ENCODE peak calls at places on chromosome 18, in six cellular contexts. One of them, this sample, is unnamed.

GRCh38 chr18:3932285-3932684 is 482.3 kb downstream of the TGIF1 start:
- DNase-seq in heart left ventricle: no peak
- DNase-seq in IMR-90: no peak
- DNase-seq in astrocyte: no peak
- DNase-seq in body of pancreas: no peak
- DNase-seq in fibroblast of lung: no peak
- DNase-seq in this sample: no peak

GRCh38 chr18:35683021-35683420 is 101.5 kb downstream of the GALNT1 start:
- DNase-seq in heart left ventricle: no peak
- DNase-seq in IMR-90: peak
- DNase-seq in astrocyte: no peak
- DNase-seq in body of pancreas: no peak
- DNase-seq in fibroblast of lung: peak
- DNase-seq in this sample: peak

GRCh38 chr18:28123401-28124030 is 53.4 kb downstream of the CDH2 start:
- DNase-seq in heart left ventricle: no peak
- DNase-seq in IMR-90: no peak
- DNase-seq in astrocyte: no peak
- DNase-seq in body of pancreas: no peak
- DNase-seq in fibroblast of lung: no peak
- DNase-seq in this sample: peak

GRCh38 chr18:9539283-9539682 is 64.0 kb downstream of the RALBP1 start:
- DNase-seq in heart left ventricle: no peak
- DNase-seq in IMR-90: peak
- DNase-seq in astrocyte: peak
- DNase-seq in body of pancreas: no peak
- DNase-seq in fibroblast of lung: peak
- DNase-seq in this sample: peak

GRCh38 chr18:12028040-12028628 is 46.8 kb downstream of the IMPA2 start:
- DNase-seq in heart left ventricle: no peak
- DNase-seq in IMR-90: no peak
- DNase-seq in astrocyte: no peak
- DNase-seq in body of pancreas: no peak
- DNase-seq in fibroblast of lung: no peak
- DNase-seq in this sample: no peak

GRCh38 chr18:14768241-14768640 is 20.3 kb downstream of the ANKRD30B start:
- DNase-seq in heart left ventricle: no peak
- DNase-seq in IMR-90: no peak
- DNase-seq in astrocyte: no peak
- DNase-seq in body of pancreas: no peak
- DNase-seq in fibroblast of lung: no peak
- DNase-seq in this sample: peak

GRCh38 chr18:55489742-55490055 is 98.3 kb downstream of the TCF4 start:
- DNase-seq in heart left ventricle: no peak
- DNase-seq in IMR-90: peak
- DNase-seq in astrocyte: peak
- DNase-seq in body of pancreas: no peak
- DNase-seq in fibroblast of lung: peak
- DNase-seq in this sample: peak

GRCh38 chr18:46148810-46149209 is 44.6 kb downstream of the HAUS1 start:
- DNase-seq in heart left ventricle: no peak
- DNase-seq in IMR-90: peak
- DNase-seq in astrocyte: peak
- DNase-seq in body of pancreas: peak
- DNase-seq in fibroblast of lung: peak
- DNase-seq in this sample: peak

GRCh38 chr18:27428716-27429475 is 243.8 kb upstream of the CHST9 start:
- DNase-seq in heart left ventricle: no peak
- DNase-seq in IMR-90: no peak
- DNase-seq in astrocyte: peak
- DNase-seq in body of pancreas: no peak
- DNase-seq in fibroblast of lung: peak
- DNase-seq in this sample: no peak

GRCh38 chr18:30982285-30982992 is 60.1 kb downstream of the DSC3 start:
- DNase-seq in heart left ventricle: no peak
- DNase-seq in IMR-90: no peak
- DNase-seq in astrocyte: no peak
- DNase-seq in body of pancreas: no peak
- DNase-seq in fibroblast of lung: no peak
- DNase-seq in this sample: no peak

GRCh38 chr18:12862467-12862866 is 21.6 kb downstream of the PTPN2 start:
- DNase-seq in heart left ventricle: no peak
- DNase-seq in IMR-90: no peak
- DNase-seq in astrocyte: peak
- DNase-seq in body of pancreas: peak
- DNase-seq in fibroblast of lung: peak
- DNase-seq in this sample: no peak

GRCh38 chr18:13872932-13873331 is 42.4 kb downstream of the MC2R start:
- DNase-seq in heart left ventricle: no peak
- DNase-seq in IMR-90: no peak
- DNase-seq in astrocyte: no peak
- DNase-seq in body of pancreas: no peak
- DNase-seq in fibroblast of lung: no peak
- DNase-seq in this sample: no peak

GRCh38 chr18:40956213-40956612 is 998.8 kb upstream of the PIK3C3 start:
- DNase-seq in heart left ventricle: no peak
- DNase-seq in IMR-90: no peak
- DNase-seq in astrocyte: no peak
- DNase-seq in body of pancreas: no peak
- DNase-seq in fibroblast of lung: no peak
- DNase-seq in this sample: no peak

GRCh38 chr18:24064701-24065100 is 50.1 kb downstream of the TTC39C start:
- DNase-seq in heart left ventricle: no peak
- DNase-seq in IMR-90: no peak
- DNase-seq in astrocyte: no peak
- DNase-seq in body of pancreas: no peak
- DNase-seq in fibroblast of lung: no peak
- DNase-seq in this sample: no peak

GRCh38 chr18:9839806-9840205 is 46.0 kb upstream of the TXNDC2 start:
- DNase-seq in heart left ventricle: no peak
- DNase-seq in IMR-90: peak
- DNase-seq in astrocyte: no peak
- DNase-seq in body of pancreas: no peak
- DNase-seq in fibroblast of lung: peak
- DNase-seq in this sample: no peak

GRCh38 chr18:22330508-22330907 is 87.2 kb downstream of the CTAGE1 start:
- DNase-seq in heart left ventricle: no peak
- DNase-seq in IMR-90: no peak
- DNase-seq in astrocyte: no peak
- DNase-seq in body of pancreas: no peak
- DNase-seq in fibroblast of lung: no peak
- DNase-seq in this sample: no peak

GRCh38 chr18:46642561-46642960 is 14.5 kb downstream of the LOXHD1 start:
- DNase-seq in heart left ventricle: no peak
- DNase-seq in IMR-90: no peak
- DNase-seq in astrocyte: no peak
- DNase-seq in body of pancreas: no peak
- DNase-seq in fibroblast of lung: no peak
- DNase-seq in this sample: no peak

GRCh38 chr18:5693637-5694175 is 149.9 kb upstream of the EPB41L3 start:
- DNase-seq in heart left ventricle: no peak
- DNase-seq in IMR-90: no peak
- DNase-seq in astrocyte: peak
- DNase-seq in body of pancreas: peak
- DNase-seq in fibroblast of lung: peak
- DNase-seq in this sample: peak

GRCh38 chr18:69947361-69948106 is at the start of gene CD226:
- DNase-seq in heart left ventricle: no peak
- DNase-seq in IMR-90: no peak
- DNase-seq in astrocyte: no peak
- DNase-seq in body of pancreas: no peak
- DNase-seq in fibroblast of lung: no peak
- DNase-seq in this sample: no peak

GRCh38 chr18:49399003-49399402 is 61.4 kb downstream of the DYM start:
- DNase-seq in heart left ventricle: no peak
- DNase-seq in IMR-90: peak
- DNase-seq in astrocyte: no peak
- DNase-seq in body of pancreas: no peak
- DNase-seq in fibroblast of lung: peak
- DNase-seq in this sample: peak

GRCh38 chr18:32769242-32770180 is 3.3 kb downstream of the KLHL14 start:
- DNase-seq in heart left ventricle: no peak
- DNase-seq in IMR-90: no peak
- DNase-seq in astrocyte: no peak
- DNase-seq in body of pancreas: peak
- DNase-seq in fibroblast of lung: no peak
- DNase-seq in this sample: no peak

GRCh38 chr18:47968721-47969120 is 38.3 kb upstream of the SMAD2 start:
- DNase-seq in heart left ventricle: no peak
- DNase-seq in IMR-90: no peak
- DNase-seq in astrocyte: peak
- DNase-seq in body of pancreas: no peak
- DNase-seq in fibroblast of lung: peak
- DNase-seq in this sample: peak

GRCh38 chr18:3368193-3368592 is 81.8 kb upstream of the TGIF1 start:
- DNase-seq in heart left ventricle: no peak
- DNase-seq in IMR-90: peak
- DNase-seq in astrocyte: peak
- DNase-seq in body of pancreas: no peak
- DNase-seq in fibroblast of lung: peak
- DNase-seq in this sample: peak

GRCh38 chr18:3284501-3284900 is 22.6 kb downstream of the MYL12B start:
- DNase-seq in heart left ventricle: no peak
- DNase-seq in IMR-90: no peak
- DNase-seq in astrocyte: no peak
- DNase-seq in body of pancreas: no peak
- DNase-seq in fibroblast of lung: no peak
- DNase-seq in this sample: no peak

GRCh38 chr18:35682282-35682867 is 100.8 kb downstream of the GALNT1 start:
- DNase-seq in heart left ventricle: no peak
- DNase-seq in IMR-90: peak
- DNase-seq in astrocyte: peak
- DNase-seq in body of pancreas: no peak
- DNase-seq in fibroblast of lung: peak
- DNase-seq in this sample: peak

GRCh38 chr18:67282796-67283195 is 233.7 kb downstream of the DSEL start:
- DNase-seq in heart left ventricle: no peak
- DNase-seq in IMR-90: peak
- DNase-seq in astrocyte: peak
- DNase-seq in body of pancreas: no peak
- DNase-seq in fibroblast of lung: peak
- DNase-seq in this sample: peak

GRCh38 chr18:62637807-62638687 is 77.3 kb upstream of the PHLPP1 start:
- DNase-seq in heart left ventricle: no peak
- DNase-seq in IMR-90: peak
- DNase-seq in astrocyte: no peak
- DNase-seq in body of pancreas: peak
- DNase-seq in fibroblast of lung: no peak
- DNase-seq in this sample: no peak

GRCh38 chr18:22570492-22570891 is 152.8 kb upstream of the CTAGE1 start:
- DNase-seq in heart left ventricle: no peak
- DNase-seq in IMR-90: no peak
- DNase-seq in astrocyte: no peak
- DNase-seq in body of pancreas: no peak
- DNase-seq in fibroblast of lung: no peak
- DNase-seq in this sample: no peak

GRCh38 chr18:26556573-26556972 is 8.2 kb upstream of the KCTD1 start:
- DNase-seq in heart left ventricle: no peak
- DNase-seq in IMR-90: no peak
- DNase-seq in astrocyte: no peak
- DNase-seq in body of pancreas: no peak
- DNase-seq in fibroblast of lung: no peak
- DNase-seq in this sample: peak

GRCh38 chr18:56921888-56922480 is 224.9 kb upstream of the BOD1L2 start:
- DNase-seq in heart left ventricle: no peak
- DNase-seq in IMR-90: peak
- DNase-seq in astrocyte: no peak
- DNase-seq in body of pancreas: no peak
- DNase-seq in fibroblast of lung: peak
- DNase-seq in this sample: no peak

GRCh38 chr18:49778826-49779465 is 34.4 kb downstream of the ACAA2 start:
- DNase-seq in heart left ventricle: no peak
- DNase-seq in IMR-90: no peak
- DNase-seq in astrocyte: no peak
- DNase-seq in body of pancreas: no peak
- DNase-seq in fibroblast of lung: peak
- DNase-seq in this sample: no peak

DNA sequence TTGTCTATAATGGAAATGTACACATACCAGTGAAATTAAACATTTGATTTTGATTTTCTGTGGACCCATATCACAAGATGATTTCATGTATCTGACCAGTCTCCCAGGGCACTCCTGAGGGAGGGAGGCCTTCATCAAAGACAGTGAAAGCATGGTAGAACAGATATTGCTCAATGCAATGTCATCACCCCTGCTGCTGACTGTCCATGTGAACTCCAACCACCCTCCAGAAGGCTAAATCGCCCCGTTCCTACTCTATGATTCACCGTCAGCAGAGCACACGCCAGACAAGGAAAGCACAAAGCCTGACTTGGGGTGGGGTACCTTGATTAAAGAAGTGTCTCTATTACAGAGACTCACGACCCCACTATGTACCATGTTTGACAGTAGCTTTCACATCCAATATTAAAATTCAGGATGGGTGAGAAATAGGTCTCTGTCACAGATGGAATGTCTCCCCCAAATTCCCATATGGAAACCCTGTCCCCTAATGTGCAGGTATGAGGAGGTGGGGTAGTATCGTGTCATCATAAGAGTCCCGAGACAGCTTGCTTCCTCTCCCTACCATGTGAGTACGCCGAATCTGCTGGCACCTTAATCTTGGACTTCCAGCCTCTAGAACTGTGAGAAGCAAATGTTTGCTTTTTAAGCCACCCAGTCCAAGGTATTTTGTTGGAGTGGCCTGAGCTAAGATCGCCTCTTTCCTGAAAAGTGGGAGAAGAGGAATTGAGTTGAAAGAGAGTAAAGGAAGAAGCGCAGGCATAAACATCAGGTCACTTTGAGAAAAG is 42.4 kb downstream of the CYB5A start:
- DNase-seq in heart left ventricle: no peak
- DNase-seq in IMR-90: peak
- DNase-seq in astrocyte: peak
- DNase-seq in body of pancreas: no peak
- DNase-seq in fibroblast of lung: peak
- DNase-seq in this sample: peak
- H3K4me3 ChIP-seq in heart left ventricle: no peak
- H3K4me3 ChIP-seq in IMR-90: no peak
- H3K4me3 ChIP-seq in astrocyte: no peak
- H3K4me3 ChIP-seq in body of pancreas: no peak
- H3K4me3 ChIP-seq in fibroblast of lung: no peak
- H3K4me3 ChIP-seq in this sample: no peak

GRCh38 chr18:78659748-78660147 is 319.9 kb upstream of the SALL3 start:
- DNase-seq in heart left ventricle: no peak
- DNase-seq in IMR-90: no peak
- DNase-seq in astrocyte: no peak
- DNase-seq in body of pancreas: no peak
- DNase-seq in fibroblast of lung: no peak
- DNase-seq in this sample: no peak
- TF ChIP-seq CTCF in heart left ventricle: peak
- TF ChIP-seq CTCF in IMR-90: no peak
- TF ChIP-seq CTCF in astrocyte: no peak
- TF ChIP-seq CTCF in body of pancreas: peak
- TF ChIP-seq CTCF in fibroblast of lung: no peak
- TF ChIP-seq CTCF in this sample: no peak

GRCh38 chr18:59908790-59909189 is 9.0 kb downstream of the PMAIP1 start:
- DNase-seq in heart left ventricle: no peak
- DNase-seq in IMR-90: peak
- DNase-seq in astrocyte: peak
- DNase-seq in body of pancreas: no peak
- DNase-seq in fibroblast of lung: peak
- DNase-seq in this sample: no peak
- H3K4me3 ChIP-seq in heart left ventricle: no peak
- H3K4me3 ChIP-seq in IMR-90: peak
- H3K4me3 ChIP-seq in astrocyte: no peak
- H3K4me3 ChIP-seq in body of pancreas: no peak
- H3K4me3 ChIP-seq in fibroblast of lung: no peak
- H3K4me3 ChIP-seq in this sample: no peak

GRCh38 chr18:58335821-58336220 is 291.8 kb downstream of the NEDD4L start:
- DNase-seq in heart left ventricle: no peak
- DNase-seq in IMR-90: no peak
- DNase-seq in astrocyte: peak
- DNase-seq in body of pancreas: no peak
- DNase-seq in fibroblast of lung: peak
- DNase-seq in this sample: no peak
- TF ChIP-seq CTCF in heart left ventricle: no peak
- TF ChIP-seq CTCF in IMR-90: peak
- TF ChIP-seq CTCF in astrocyte: no peak
- TF ChIP-seq CTCF in body of pancreas: no peak
- TF ChIP-seq CTCF in fibroblast of lung: peak
- TF ChIP-seq CTCF in this sample: peak